ENCODE peak calls at places on chromosome 18, in ten cellular contexts. U is activated T-cell treated with anti-CD3 and anti-CD28 coated beads, Interleukin-2, amount 50 U/mL, for 1 hour; E is MG63; N is iris pigment epithelial cell; F is central memory CD4-positive, alpha-beta T cell; S is ELR; K is germinal center; I is AG10803; P is nephron progenitor cell; H is psoas muscle. C is an unnamed sample.

GRCh38 chr18:13611058-13611615 is 115.2 kb downstream of the FAM210A start:
- DNase-seq in K (peak; percentile 42), U (no peak), F (peak; percentile 52), P (no peak), I (peak; percentile 64), E (no peak), N (no peak), S (peak; percentile 0), H (peak; percentile 51), C (peak; percentile 84)

GRCh38 chr18:35827275-35827929 is 145.1 kb upstream of the RMP24 start:
- DNase-seq in U (no peak), I (no peak), P (no peak), K (no peak), E (no peak), S (no peak), F (no peak), H (no peak), N (no peak), C (no peak)

GRCh38 chr18:62384610-62385097 is 59.5 kb downstream of the TNFRSF11A start:
- DNase-seq in N (peak; percentile 4), U (no peak), K (no peak), E (peak; percentile 26), S (peak; percentile 30), F (no peak), I (no peak), P (no peak), H (no peak), C (no peak)

GRCh38 chr18:37176307-37176934 is 347.5 kb downstream of the KIAA1328 start:
- DNase-seq in H (no peak), K (no peak), I (no peak), E (no peak), S (no peak), P (no peak), N (no peak), F (no peak), U (no peak), C (no peak)

GRCh38 chr18:11820697-11821096 is 30.5 kb upstream of the CHMP1B start:
- DNase-seq in S (no peak), U (no peak), N (no peak), F (no peak), P (no peak), E (no peak), K (no peak), I (no peak), H (no peak), C (no peak)

GRCh38 chr18:34746614-34747013 is 36.5 kb downstream of the DTNA start:
- DNase-seq in I (no peak), U (no peak), P (no peak), S (no peak), E (no peak), K (no peak), N (no peak), H (no peak), F (no peak), C (no peak)

GRCh38 chr18:79077181-79077580 is 8.0 kb downstream of the ATP9B start:
- DNase-seq in P (no peak), U (no peak), K (no peak), E (no peak), F (no peak), S (no peak), H (no peak), I (no peak), N (no peak), C (no peak)

GRCh38 chr18:62810682-62811081 is 95.3 kb downstream of the PHLPP1 start:
- DNase-seq in F (no peak), E (no peak), I (no peak), S (no peak), N (no peak), K (no peak), H (no peak), P (no peak), U (no peak), C (no peak)

GRCh38 chr18:47912794-47913594 is 17.5 kb downstream of the SMAD2 start:
- DNase-seq in S (no peak), I (no peak), E (no peak), P (no peak), U (no peak), H (no peak), K (no peak), F (no peak), N (no peak), C (no peak)

GRCh38 chr18:52288403-52289004 is 51.5 kb upstream of the DCC start:
- DNase-seq in N (no peak), I (peak; percentile 1), K (peak; percentile 6), S (no peak), P (peak; percentile 62), H (no peak), E (no peak), U (no peak), F (no peak), C (no peak)

GRCh38 chr18:57859314-57859713 is 56.2 kb upstream of the ATP8B1 start:
- DNase-seq in P (no peak), E (no peak), H (no peak), N (peak; percentile 39), S (peak; percentile 68), I (no peak), U (no peak), F (no peak), K (peak; percentile 37), C (no peak)

GRCh38 chr18:55244520-55244919 is 285.3 kb upstream of the CCDC68 start:
- DNase-seq in U (no peak), P (no peak), E (no peak), S (no peak), K (no peak), I (no peak), F (no peak), N (no peak), H (no peak), C (no peak)

GRCh38 chr18:11512096-11513030 is 97.0 kb upstream of the SLC35G4 start:
- DNase-seq in P (no peak), F (no peak), N (peak; percentile 20), S (peak; percentile 63), H (no peak), E (peak; percentile 30), I (peak; percentile 21), K (no peak), U (no peak), C (no peak)

GRCh38 chr18:11976882-11977281 is 4.4 kb upstream of the IMPA2 start:
- DNase-seq in H (no peak), E (peak; percentile 50), I (peak; percentile 67), K (no peak), P (no peak), N (peak; percentile 64), S (peak; percentile 75), F (no peak), U (no peak), C (no peak)

GRCh38 chr18:10271481-10271880 is 183.0 kb upstream of the APCDD1 start:
- DNase-seq in K (no peak), E (no peak), I (peak; percentile 70), N (no peak), P (no peak), U (no peak), H (no peak), S (no peak), F (no peak), C (no peak)

GRCh38 chr18:63878343-63878742 is 9.2 kb upstream of the SERPINB2 start:
- DNase-seq in H (no peak), U (no peak), P (no peak), E (no peak), S (no peak), K (no peak), F (no peak), N (peak; percentile 66), I (peak; percentile 80), C (no peak)

GRCh38 chr18:41389936-41390667 is 564.9 kb upstream of the PIK3C3 start:
- DNase-seq in P (no peak), K (no peak), S (no peak), I (no peak), E (no peak), U (no peak), N (no peak), F (no peak), H (no peak), C (no peak)

GRCh38 chr18:40431071-40431998 is 1523.7 kb upstream of the PIK3C3 start:
- DNase-seq in I (no peak), S (no peak), H (no peak), E (no peak), K (no peak), N (peak; percentile 53), F (no peak), U (no peak), P (no peak), C (no peak)

GRCh38 chr18:56743115-56743514 is 92.0 kb downstream of the WDR7 start:
- DNase-seq in S (no peak), E (no peak), P (no peak), H (no peak), N (no peak), K (no peak), F (no peak), U (no peak), I (no peak), C (no peak)

C was measured in left cardiac atrium.